ENCODE peak calls at places on chromosomes 2 and 18, in seven cellular contexts. S is H1, R is neuronal stem cell, J is mesenchymal stem cell, G is IMR-90, Z is mesendoderm, E is trophoblast cell. P is an unnamed sample.

GRCh38 chr2:106269591-106270291 is 75.6 kb upstream of the UXS1 start:
- DNase-seq in R (no peak), G (no peak), S (no peak), Z (no peak), J (no peak), E (peak), P (no peak)

GRCh38 chr2:26302846-26303245 is 43.1 kb upstream of the SELENOI start:
- DNase-seq in J (no peak), Z (no peak), E (peak), R (no peak), S (no peak), G (no peak), P (no peak)

GRCh38 chr2:36172828-36173227 is 182.8 kb upstream of the CRIM1 start:
- DNase-seq in Z (no peak), S (no peak), J (no peak), E (no peak), G (no peak), R (no peak), P (no peak)

GRCh38 chr2:190457256-190457655 is 49.1 kb downstream of the MFSD6 start:
- DNase-seq in G (no peak), E (no peak), R (no peak), Z (no peak), S (no peak), J (no peak), P (no peak)

GRCh38 chr2:240355001-240355891 is 80.2 kb upstream of the GPC1 start:
- DNase-seq in R (no peak), G (peak), S (no peak), J (peak), E (peak), Z (peak), P (no peak)

GRCh38 chr2:98637401-98638144 is 29.2 kb downstream of the UNC50 start:
- DNase-seq in S (no peak), J (no peak), G (no peak), Z (no peak), R (no peak), E (no peak), P (no peak)

GRCh38 chr2:154392256-154392655 is 306.2 kb upstream of the KCNJ3 start:
- DNase-seq in Z (no peak), E (no peak), J (no peak), R (no peak), S (no peak), G (no peak), P (no peak)

GRCh38 chr2:181586569-181587076 is 70.3 kb downstream of the CERKL start:
- DNase-seq in G (no peak), R (no peak), J (peak), E (no peak), S (no peak), Z (no peak), P (no peak)

GRCh38 chr2:155412599-155412998 is 714.1 kb downstream of the KCNJ3 start:
- DNase-seq in Z (peak), G (no peak), R (no peak), J (no peak), E (no peak), S (no peak), P (no peak)

GRCh38 chr2:275457-275856 is 10.7 kb downstream of the ACP1 start:
- DNase-seq in Z (no peak), E (no peak), G (no peak), J (no peak), R (no peak), S (no peak), P (no peak)

GRCh38 chr2:62596061-62596658 is 90.2 kb upstream of the TMEM17 start:
- DNase-seq in R (no peak), G (peak), Z (no peak), E (no peak), S (no peak), J (no peak), P (no peak)

GRCh38 chr2:11663427-11663826 is 6.6 kb downstream of the NTSR2 start:
- DNase-seq in J (no peak), E (no peak), R (no peak), Z (no peak), S (no peak), G (peak), P (no peak)

GRCh38 chr2:25250331-25251031 is 82.1 kb upstream of the POMC start:
- DNase-seq in R (no peak), G (peak), E (peak), Z (peak), S (no peak), J (peak), P (no peak)

GRCh38 chr18:24027156-24027555 is 12.6 kb downstream of the TTC39C start:
- DNase-seq in Z (no peak), G (peak), R (no peak), E (peak), J (peak), S (no peak), P (no peak)

GRCh38 chr2:109229094-109229675 is 100.2 kb downstream of the SH3RF3 start:
- DNase-seq in R (no peak), S (no peak), Z (no peak), J (no peak), E (no peak), G (no peak), P (no peak)

GRCh38 chr2:216508229-216508628 is 9.6 kb downstream of the RPL37A start:
- DNase-seq in G (no peak), Z (no peak), E (no peak), J (no peak), R (no peak), S (no peak), P (no peak)

GRCh38 chr18:2878656-2879330 is 32.0 kb downstream of the EMILIN2 start:
- DNase-seq in S (no peak), G (no peak), R (no peak), J (no peak), E (no peak), Z (no peak), P (no peak)

GRCh38 chr2:221997100-221997499 is 301.7 kb downstream of the PAX3 start:
- DNase-seq in Z (peak), J (peak), E (peak), S (no peak), G (peak), R (no peak), P (no peak)

GRCh38 chr18:50009772-50010171 is 185.2 kb downstream of the MYO5B start:
- DNase-seq in G (peak), Z (peak), E (peak), J (peak), R (peak), S (peak), P (peak)

GRCh38 chr18:60445341-60445740 is 72.8 kb upstream of the MC4R start:
- DNase-seq in E (peak), Z (no peak), G (peak), S (no peak), J (no peak), R (no peak), P (no peak)

GRCh38 chr2:110770696-110771425 is 38.5 kb downstream of the ACOXL start:
- DNase-seq in E (no peak), G (peak), J (peak), S (no peak), Z (peak), R (peak), P (no peak)

GRCh38 chr2:74862268-74862964 is 28.5 kb downstream of the HK2 start:
- DNase-seq in R (no peak), Z (no peak), E (no peak), G (no peak), J (no peak), S (no peak), P (no peak)

GRCh38 chr2:239337877-239338484 is 62.8 kb downstream of the HDAC4 start:
- DNase-seq in G (no peak), S (no peak), R (no peak), Z (no peak), E (no peak), J (no peak), P (peak)

GRCh38 chr2:12978058-12978835 is 261.5 kb downstream of the TRIB2 start:
- DNase-seq in Z (no peak), J (no peak), G (no peak), R (no peak), S (no peak), E (no peak), P (no peak)

GRCh38 chr2:127288274-127288673 is 5.7 kb downstream of the ERCC3 start:
- DNase-seq in J (no peak), S (no peak), R (no peak), G (no peak), E (no peak), Z (no peak), P (no peak)

GRCh38 chr2:241036397-241036963 is 38.1 kb downstream of the SNED1 start:
- DNase-seq in R (peak), Z (peak), G (no peak), S (no peak), J (peak), E (no peak), P (peak)

GRCh38 chr2:118721817-118722551 is 125.5 kb downstream of the EN1 start:
- DNase-seq in J (no peak), S (no peak), Z (no peak), R (no peak), E (no peak), G (no peak), P (no peak)

GRCh38 chr2:188132385-188132784 is 159.3 kb upstream of the GULP1 start:
- DNase-seq in Z (no peak), R (no peak), E (no peak), J (no peak), S (no peak), G (no peak), P (no peak)

GRCh38 chr18:47215554-47216138 is 35.8 kb downstream of the SKOR2 start:
- DNase-seq in S (no peak), G (peak), Z (peak), R (peak), J (peak), E (peak), P (no peak)

GRCh38 chr2:229417906-229418305 is 146.8 kb upstream of the PID1 start:
- DNase-seq in S (no peak), E (no peak), G (no peak), R (peak), J (no peak), Z (peak), P (peak)

GRCh38 chr18:24538421-24539264 is 78.2 kb downstream of the HRH4 start:
- DNase-seq in J (no peak), E (no peak), S (no peak), Z (peak), R (no peak), G (no peak), P (no peak)

GRCh38 chr2:17969661-17970060 is 91.2 kb downstream of the KCNS3 start:
- DNase-seq in G (peak), J (no peak), E (no peak), S (no peak), R (no peak), Z (no peak), P (no peak)

GRCh38 chr2:14831458-14831857 is 198.9 kb downstream of the LRATD1 start:
- DNase-seq in R (no peak), S (no peak), E (no peak), G (no peak), J (no peak), Z (no peak), P (no peak)

GRCh38 chr2:177783091-177783490 is 289.5 kb downstream of the PDE11A start:
- DNase-seq in G (no peak), J (no peak), E (no peak), Z (no peak), R (no peak), S (no peak), P (no peak)

GRCh38 chr2:29920631-29921559 is 491 bp downstream of the ALK start:
- DNase-seq in E (peak), Z (peak), R (peak), S (no peak), J (no peak), G (peak), P (peak)

GRCh38 chr2:54898451-54899226 is 151.6 kb downstream of the RTN4 start:
- DNase-seq in J (no peak), E (no peak), Z (no peak), R (no peak), S (no peak), G (no peak), P (no peak)

GRCh38 chr2:121897335-121897970 is 142.0 kb downstream of the TSN start:
- DNase-seq in S (no peak), G (peak), Z (peak), E (peak), J (peak), R (no peak), P (peak)

GRCh38 chr2:151943461-151943860 is 115.2 kb upstream of the ARL5A start:
- DNase-seq in G (no peak), S (no peak), J (no peak), Z (no peak), E (no peak), R (no peak), P (no peak)

GRCh38 chr2:173196080-173196479 is 120.4 kb downstream of the MAP3K20 start:
- DNase-seq in E (no peak), S (no peak), G (no peak), J (no peak), Z (peak), R (no peak), P (peak)

GRCh38 chr2:43438858-43439655 is 156.8 kb downstream of the THADA start:
- DNase-seq in S (no peak), G (peak), Z (no peak), R (no peak), E (peak), J (peak), P (no peak)

GRCh38 chr18:35634376-35634775 is 52.8 kb downstream of the GALNT1 start:
- DNase-seq in Z (no peak), R (no peak), G (no peak), J (peak), S (no peak), E (no peak), P (no peak)

GRCh38 chr18:35635171-35635570 is 53.6 kb downstream of the GALNT1 start:
- DNase-seq in E (no peak), R (no peak), S (no peak), J (peak), Z (no peak), G (peak), P (no peak)

GRCh38 chr18:35639296-35639695 is 57.8 kb downstream of the GALNT1 start:
- DNase-seq in S (no peak), R (no peak), Z (no peak), J (no peak), G (no peak), E (no peak), P (no peak)

GRCh38 chr18:35641467-35641866 is 59.9 kb downstream of the GALNT1 start:
- DNase-seq in G (no peak), S (no peak), R (no peak), J (no peak), Z (no peak), E (no peak), P (no peak)

DNA sequence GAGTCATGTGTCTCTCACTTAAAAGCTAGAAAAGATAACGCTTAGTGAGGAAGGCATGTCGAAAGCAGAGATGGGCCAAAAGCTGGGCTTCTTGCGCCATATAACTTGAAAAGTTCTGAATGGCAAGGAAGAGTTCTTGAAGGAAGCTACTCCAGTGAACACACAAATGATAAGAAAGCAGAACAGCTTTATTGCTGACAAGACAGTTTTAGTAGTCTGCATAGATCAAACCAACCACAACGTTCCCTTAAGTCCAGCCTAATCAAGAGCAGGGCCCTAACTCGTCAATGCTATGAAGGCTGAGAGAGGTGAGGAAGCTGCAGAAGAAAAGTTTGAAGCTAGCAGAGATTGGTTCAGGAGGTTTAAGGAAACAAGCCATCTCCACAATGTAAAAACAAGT is 55.7 kb downstream of the GALNT1 start:
- DNase-seq in S (no peak), Z (no peak), E (no peak), G (no peak), R (no peak), J (no peak), P (no peak)
- H2BK5ac ChIP-seq in S (no peak), Z (no peak), E (no peak), G (no peak), R (no peak), J (no peak), P (no peak)

GRCh38 chr2:81858998-81859397 is 1554.4 kb upstream of the LRRTM1 start:
- DNase-seq in Z (no peak), G (no peak), J (peak), S (no peak), E (no peak), R (no peak), P (no peak)
- H2BK5ac ChIP-seq in Z (no peak), G (no peak), J (no peak), S (no peak), E (no peak), R (no peak), P (no peak)

DNA sequence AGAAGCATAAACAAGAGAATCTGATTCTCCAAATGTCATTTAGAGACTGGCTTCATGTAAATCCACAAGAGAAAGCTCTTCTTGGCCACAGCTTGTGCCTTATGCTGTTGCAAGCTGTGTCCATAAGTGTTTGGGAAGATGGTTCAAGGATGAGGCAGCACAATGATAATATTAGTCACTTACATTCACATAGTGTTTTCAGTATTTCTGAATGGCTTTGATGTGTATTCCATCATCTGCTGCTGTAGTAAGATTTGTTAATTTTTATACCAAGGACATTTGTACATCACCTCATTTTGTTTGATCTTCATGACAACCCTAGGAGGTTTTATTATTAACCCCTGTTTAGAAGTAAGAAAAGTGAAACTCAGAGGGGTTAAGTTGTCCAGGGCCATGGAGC is 29.9 kb downstream of the CREG2 start:
- DNase-seq in Z (no peak), J (no peak), R (no peak), G (peak), E (peak), S (no peak), P (no peak)
- H2BK5ac ChIP-seq in Z (no peak), J (no peak), R (no peak), G (no peak), E (no peak), S (no peak), P (no peak)

DNA sequence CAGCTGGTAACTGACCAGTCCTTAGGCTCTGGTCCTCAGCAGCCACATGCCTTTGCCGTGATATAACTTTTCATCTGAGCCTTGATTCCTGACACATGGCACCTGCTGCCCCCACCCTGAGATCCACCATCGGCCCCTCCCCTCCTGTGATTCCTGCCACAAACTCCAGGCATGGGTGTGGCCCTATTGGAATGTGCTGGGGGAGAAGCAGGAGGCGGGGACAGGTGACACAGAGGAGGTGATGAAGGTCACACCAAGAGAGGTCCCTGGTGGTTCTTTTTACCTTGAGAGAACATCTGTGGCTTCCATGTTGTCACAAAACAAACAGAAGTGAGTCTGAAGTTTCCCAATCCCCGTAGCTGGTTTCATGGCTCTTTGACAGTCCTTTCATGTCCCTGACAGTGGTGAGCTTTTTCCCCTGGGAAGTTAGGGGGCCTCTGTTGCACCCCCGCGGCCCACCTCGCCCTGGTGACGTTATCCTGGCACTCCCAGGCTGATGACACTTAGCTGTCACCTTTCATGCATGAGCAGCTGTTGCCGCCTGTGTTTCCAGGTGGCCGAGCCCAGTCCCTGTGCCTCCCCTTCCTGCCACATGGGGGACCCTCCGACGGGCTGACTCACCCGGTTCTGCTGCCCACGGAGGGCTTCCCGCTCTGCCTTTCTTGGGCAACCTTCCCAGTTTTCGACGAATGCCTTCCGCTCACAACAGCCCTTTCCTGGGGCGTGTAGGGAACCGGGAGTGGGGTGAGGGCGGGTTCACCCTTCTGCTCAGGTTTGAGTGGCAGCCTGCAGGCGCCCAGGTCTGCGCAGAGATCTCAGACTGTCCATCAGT is 66.3 kb upstream of the GLI2 start:
- DNase-seq in R (no peak), G (peak), J (peak), E (no peak), S (no peak), Z (peak), P (peak)
- H2BK5ac ChIP-seq in R (peak), G (no peak), J (no peak), E (no peak), S (peak), Z (no peak), P (no peak)

GRCh38 chr2:232365621-232366321 is 12.8 kb upstream of the ALPP start:
- DNase-seq in E (peak), G (peak), R (no peak), J (peak), S (no peak), Z (peak), P (peak)
- H2BK5ac ChIP-seq in E (no peak), G (no peak), R (no peak), J (no peak), S (no peak), Z (no peak), P (no peak)

GRCh38 chr2:7289697-7290096 is 372.5 kb downstream of the RNF144A start:
- DNase-seq in R (no peak), J (no peak), S (peak), E (no peak), Z (no peak), G (no peak), P (peak)
- H2BK5ac ChIP-seq in R (no peak), J (no peak), S (no peak), E (no peak), Z (no peak), G (no peak), P (no peak)

DNA sequence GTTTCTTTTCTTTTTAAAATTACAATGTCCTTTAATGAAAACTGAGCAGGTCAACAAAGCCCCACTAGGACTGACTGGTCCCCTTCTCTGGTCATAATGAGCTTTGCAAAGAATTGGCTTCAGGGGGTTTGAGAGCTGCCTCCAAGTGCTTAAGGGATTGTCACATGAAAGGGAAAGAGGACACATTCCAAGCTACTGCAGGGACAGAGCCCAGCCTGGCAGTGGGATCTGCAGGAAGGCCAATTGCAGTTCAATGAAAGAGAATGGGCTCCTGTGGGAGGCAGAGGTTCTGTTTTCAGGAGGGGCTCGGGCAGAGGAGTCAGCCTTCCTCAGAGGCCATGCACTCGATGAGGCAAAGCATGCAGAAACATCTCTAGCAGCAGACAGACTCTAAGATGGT is 84.1 kb upstream of the ACKR3 start:
- DNase-seq in E (no peak), S (no peak), R (peak), J (no peak), G (no peak), Z (peak), P (no peak)
- H2BK5ac ChIP-seq in E (no peak), S (no peak), R (peak), J (no peak), G (no peak), Z (no peak), P (no peak)

DNA sequence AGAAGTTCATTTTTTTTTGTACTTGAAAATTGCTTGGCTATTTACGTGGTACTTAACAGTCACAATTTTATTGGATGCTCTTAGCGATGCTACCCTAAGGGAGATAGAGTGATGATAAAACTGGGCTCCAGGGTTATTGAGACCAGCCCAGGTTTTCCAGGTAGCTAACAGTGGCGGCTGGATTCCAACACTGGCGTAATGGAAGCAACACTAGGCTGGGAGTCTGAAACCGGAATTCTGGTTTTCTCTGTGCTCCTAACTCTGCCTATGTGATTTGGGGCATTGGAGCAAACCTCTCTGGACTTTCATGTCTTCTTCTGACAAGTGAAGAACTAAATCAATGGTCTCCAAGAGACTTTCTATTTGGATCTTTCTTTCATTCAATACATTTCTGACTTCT is 9.4 kb upstream of the GALNT14 start:
- DNase-seq in Z (no peak), R (no peak), E (no peak), J (no peak), G (no peak), S (no peak), P (no peak)
- H2BK5ac ChIP-seq in Z (no peak), R (no peak), E (no peak), J (no peak), G (no peak), S (no peak), P (no peak)